ENCODE peak calls at places on chromosomes 12 and 14, in seven cellular contexts. D, C, R, P, G, W and Q are unnamed samples.

GRCh38 chr12:52542157-52542556 is 10.8 kb downstream of the KRT71 start:
- DNase-seq in D (no peak), C (no peak), R (no peak), P (no peak), G (peak), W (no peak), Q (no peak)

GRCh38 chr12:64696065-64696741 is 63.0 kb downstream of the GNS start:
- DNase-seq in D (no peak), C (no peak), R (no peak), P (peak), G (no peak), W (no peak), Q (peak)

GRCh38 chr14:32166029-32166428 is 35.8 kb upstream of the RNU6-7 start:
- DNase-seq in D (no peak), C (no peak), R (no peak), P (no peak), G (no peak), W (no peak), Q (no peak)

GRCh38 chr12:111337371-111337770 is 31.5 kb downstream of the PHETA1 start:
- DNase-seq in D (no peak), C (no peak), R (no peak), P (no peak), G (no peak), W (no peak), Q (no peak)

GRCh38 chr12:19546027-19546426 is 106.7 kb downstream of the AEBP2 start:
- DNase-seq in D (no peak), C (peak), R (no peak), P (no peak), G (no peak), W (no peak), Q (peak)

GRCh38 chr14:81432171-81432570 is 32.0 kb upstream of the STON2 start:
- DNase-seq in D (no peak), C (no peak), R (no peak), P (no peak), G (no peak), W (no peak), Q (no peak)

GRCh38 chr12:8572507-8572906 is 31.8 kb upstream of the CLEC4E start:
- DNase-seq in D (no peak), C (no peak), R (no peak), P (no peak), G (no peak), W (no peak), Q (no peak)

GRCh38 chr12:65443038-65443437 is 164.6 kb downstream of the MSRB3 start:
- DNase-seq in D (no peak), C (no peak), R (no peak), P (no peak), G (no peak), W (no peak), Q (no peak)

GRCh38 chr14:85532570-85532969 is 2.6 kb downstream of the FLRT2 start:
- DNase-seq in D (no peak), C (no peak), R (no peak), P (no peak), G (no peak), W (no peak), Q (no peak)
- H3K4me3 ChIP-seq in D (peak), C (peak), R (no peak), P (peak), G (peak), W (peak), Q (peak)

DNA sequence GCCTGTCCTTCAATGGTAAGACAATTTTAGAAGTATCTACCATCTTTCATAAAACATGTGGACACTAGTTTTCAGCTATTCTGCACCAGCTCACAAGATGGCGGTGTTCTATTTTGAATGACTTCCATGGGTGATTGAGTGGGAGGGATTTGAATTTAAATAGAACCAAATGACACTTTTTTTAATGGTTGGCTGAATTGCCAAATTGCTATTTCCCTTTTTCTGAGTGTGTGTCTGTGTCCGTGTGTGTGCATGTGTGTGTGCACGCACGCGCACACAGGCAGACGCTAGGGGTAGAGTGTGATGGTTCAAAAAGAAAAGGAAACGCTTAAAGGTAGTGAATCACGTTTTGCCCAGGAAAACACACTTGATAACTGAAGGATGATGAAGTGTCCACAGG is 362.6 kb downstream of the DAD1 start:
- DNase-seq in D (peak), C (no peak), R (no peak), P (no peak), G (no peak), W (no peak), Q (no peak)
- H3K4me3 ChIP-seq in D (no peak), C (no peak), R (no peak), P (no peak), G (no peak), W (no peak), Q (no peak)

GRCh38 chr14:60163741-60164140 is 1.5 kb downstream of the DHRS7 start:
- DNase-seq in D (peak), C (no peak), R (no peak), P (no peak), G (no peak), W (no peak), Q (no peak)
- H3K4me3 ChIP-seq in D (peak), C (no peak), R (no peak), P (peak), G (peak), W (no peak), Q (peak)

DNA sequence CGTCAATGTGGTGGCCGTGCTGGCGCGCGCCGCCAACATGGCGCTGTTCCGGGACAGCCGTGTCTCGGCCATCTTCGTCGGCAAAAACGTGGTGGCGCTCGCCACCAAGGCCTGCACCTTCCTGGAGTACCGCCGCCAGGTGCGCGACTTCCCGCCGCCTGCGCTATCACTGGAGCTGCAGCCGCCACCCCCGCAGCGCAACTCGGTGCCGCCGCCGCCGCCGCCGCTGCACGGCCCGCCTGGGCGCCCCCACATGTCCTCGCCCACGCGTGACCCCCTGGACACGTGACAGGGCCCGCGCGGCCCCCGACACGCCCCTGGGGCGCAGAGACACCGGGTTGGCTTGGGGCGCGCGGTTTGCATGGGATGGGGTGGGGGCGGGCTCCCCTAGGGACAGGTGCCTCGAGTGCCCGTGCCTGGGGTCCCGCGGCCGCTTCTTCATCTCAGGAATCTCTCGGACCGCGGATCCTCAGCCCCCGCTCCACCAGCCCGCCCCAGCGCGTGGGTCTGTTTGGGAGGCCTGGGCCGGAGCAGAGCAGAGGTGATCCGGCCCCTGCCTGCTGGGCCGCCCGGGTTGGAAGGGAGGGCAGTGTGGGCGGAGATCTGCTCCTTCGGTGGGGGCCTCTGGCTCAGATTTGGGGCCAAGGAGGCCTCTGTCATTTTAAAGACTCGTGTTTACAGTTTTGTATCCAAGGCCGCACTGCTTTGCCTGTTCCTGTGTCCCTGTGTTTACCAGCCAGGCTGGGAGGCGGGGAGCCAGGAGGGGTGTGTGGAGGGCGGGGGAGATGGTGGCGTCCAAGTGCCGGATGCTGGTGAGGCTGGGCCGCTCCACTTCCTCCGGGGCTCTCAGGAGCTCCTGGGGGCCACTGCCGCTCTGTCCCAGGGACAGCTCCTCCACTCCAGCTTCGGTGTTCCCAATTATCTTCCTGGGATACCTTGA is 3.4 kb downstream of the TMEM121 start:
- DNase-seq in D (no peak), C (no peak), R (no peak), P (no peak), G (peak), W (no peak), Q (no peak)
- H3K4me3 ChIP-seq in D (no peak), C (no peak), R (peak), P (no peak), G (no peak), W (no peak), Q (no peak)

DNA sequence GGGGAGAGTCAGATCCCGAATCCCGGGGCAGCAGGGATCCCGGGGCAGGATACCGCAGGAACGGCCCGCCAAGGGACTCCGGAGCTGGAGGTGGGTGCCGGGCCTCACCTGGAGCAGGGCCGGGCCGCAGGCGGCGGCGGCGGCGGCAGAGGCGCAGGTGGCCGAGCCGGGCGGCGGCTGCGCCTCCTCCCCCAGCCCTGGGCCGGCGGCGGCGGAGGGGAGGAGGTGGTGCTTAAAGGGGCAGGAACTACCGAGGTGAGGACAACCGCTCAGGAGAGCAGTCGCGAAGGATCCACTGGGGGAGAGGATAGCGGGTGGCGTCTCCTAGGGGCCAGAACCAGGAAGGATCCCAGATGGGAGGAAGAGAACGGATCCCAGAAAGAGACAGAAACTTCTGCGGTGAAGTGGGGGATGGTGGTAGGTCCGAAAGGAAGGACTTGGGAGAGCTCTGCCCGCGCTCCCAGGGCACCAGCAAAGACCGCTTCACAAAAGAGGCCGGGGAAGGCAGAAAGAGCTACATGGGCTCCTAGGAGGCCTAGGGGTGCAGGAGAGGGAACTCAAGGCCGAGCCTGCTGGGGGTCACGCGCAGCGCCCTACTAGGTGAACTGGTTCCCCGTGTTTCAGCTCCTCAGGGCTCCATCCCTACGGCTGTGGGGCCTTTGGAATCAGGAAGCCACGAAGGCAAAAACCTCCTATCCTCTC is 4.9 kb upstream of the BAZ2A start:
- DNase-seq in D (peak), C (peak), R (peak), P (no peak), G (peak), W (no peak), Q (peak)
- H3K4me3 ChIP-seq in D (peak), C (peak), R (peak), P (peak), G (peak), W (peak), Q (peak)

DNA sequence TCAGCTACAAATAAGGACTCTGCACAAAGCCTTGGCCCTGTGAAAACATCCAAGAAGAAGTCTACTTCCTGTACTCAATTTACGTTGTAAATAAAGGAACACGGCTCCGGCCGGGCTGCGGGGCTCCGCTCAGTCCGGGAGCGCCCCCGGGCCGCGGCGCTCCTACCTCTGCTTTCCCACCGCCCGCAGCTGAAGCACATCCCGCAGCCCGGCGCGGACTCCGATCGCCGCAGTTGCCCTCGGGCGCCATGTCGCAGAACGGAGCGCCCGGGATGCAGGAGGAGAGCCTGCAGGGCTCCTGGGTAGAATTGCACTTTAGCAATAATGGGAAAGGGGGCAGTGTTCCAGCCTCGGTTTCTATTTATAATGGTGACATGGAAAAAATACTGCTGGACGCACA is 502.3 kb upstream of the FOXG1 start:
- DNase-seq in D (no peak), C (no peak), R (no peak), P (no peak), G (no peak), W (no peak), Q (no peak)
- H3K4me3 ChIP-seq in D (no peak), C (no peak), R (no peak), P (no peak), G (no peak), W (no peak), Q (no peak)